ENCODE peak calls at places on chromosomes 13 and 19, in seven cellular contexts. B, Y, N, M, D, J and W are unnamed samples.

GRCh38 chr19:3233831-3234230 is 9.4 kb downstream of the CELF5 start:
- DNase-seq in B (no peak), Y (no peak), N (no peak), M (peak; percentile 56), D (no peak), J (no peak), W (no peak)

GRCh38 chr13:66665991-66666390 is 564.1 kb downstream of the PCDH9 start:
- DNase-seq in B (peak; percentile 74), Y (peak; percentile 76), N (peak; percentile 65), M (peak; percentile 30), D (peak; percentile 87), J (no peak), W (peak; percentile 71)

GRCh38 chr19:40413291-40413994 is at the start of gene PRX:
- DNase-seq in B (no peak), Y (no peak), N (no peak), M (peak; percentile 89), D (no peak), J (no peak), W (no peak)

GRCh38 chr13:90428522-90429210 is 918.8 kb upstream of the MIR17HG start:
- DNase-seq in B (no peak), Y (no peak), N (no peak), M (no peak), D (no peak), J (no peak), W (no peak)

GRCh38 chr19:32165176-32165575 is 180.2 kb upstream of the ZNF507 start:
- DNase-seq in B (no peak), Y (no peak), N (no peak), M (no peak), D (no peak), J (no peak), W (no peak)

GRCh38 chr13:110347535-110348308 is 40.6 kb downstream of the COL4A2 start:
- DNase-seq in B (no peak), Y (no peak), N (peak; percentile 88), M (no peak), D (peak; percentile 83), J (no peak), W (no peak)

GRCh38 chr13:33126909-33127607 is 110.8 kb downstream of the KL start:
- DNase-seq in B (peak; percentile 62), Y (no peak), N (no peak), M (no peak), D (peak; percentile 65), J (no peak), W (no peak)

GRCh38 chr19:24159707-24160106 is 72.7 kb downstream of the ZNF254 start:
- DNase-seq in B (peak; percentile 10), Y (no peak), N (no peak), M (peak; percentile 58), D (no peak), J (no peak), W (no peak)

GRCh38 chr19:58538257-58539168 is 5.4 kb upstream of the TRIM28 start:
- DNase-seq in B (peak; percentile 25), Y (no peak), N (no peak), M (peak; percentile 97), D (no peak), J (peak; percentile 73), W (no peak)

GRCh38 chr19:18385675-18386542 is at the start of gene GDF15:
- DNase-seq in B (peak; percentile 55), Y (peak; percentile 93), N (no peak), M (peak; percentile 89), D (peak; percentile 92), J (peak; percentile 59), W (no peak)

GRCh38 chr13:50452761-50453160 is 390.7 kb downstream of the DLEU7 start:
- DNase-seq in B (no peak), Y (no peak), N (no peak), M (no peak), D (peak; percentile 31), J (no peak), W (no peak)

GRCh38 chr19:1016647-1017114 is 4.2 kb downstream of the TMEM259 start:
- DNase-seq in B (no peak), Y (no peak), N (no peak), M (no peak), D (peak; percentile 56), J (no peak), W (no peak)

GRCh38 chr19:56866563-56866962 is 26.0 kb upstream of the PEG3 start:
- DNase-seq in B (peak; percentile 90), Y (no peak), N (no peak), M (no peak), D (no peak), J (no peak), W (no peak)

GRCh38 chr19:33997690-33998089 is 174.6 kb upstream of the LSM14A start:
- DNase-seq in B (no peak), Y (no peak), N (no peak), M (no peak), D (no peak), J (no peak), W (no peak)

GRCh38 chr19:30314056-30314804 is 58.0 kb upstream of the ZNF536 start:
- DNase-seq in B (no peak), Y (no peak), N (no peak), M (no peak), D (no peak), J (no peak), W (no peak)

GRCh38 chr19:42068361-42068755 is 1.6 kb downstream of the GRIK5 start:
- DNase-seq in B (peak; percentile 21), Y (no peak), N (no peak), M (no peak), D (no peak), J (no peak), W (no peak)

GRCh38 chr19:48283908-48284307 is 14.0 kb downstream of the ZNF114 start:
- DNase-seq in B (no peak), Y (no peak), N (no peak), M (no peak), D (peak; percentile 64), J (no peak), W (peak; percentile 90)

GRCh38 chr19:46423194-46423593 is 5.5 kb downstream of the PNMA8C start:
- DNase-seq in B (no peak), Y (no peak), N (no peak), M (no peak), D (no peak), J (no peak), W (no peak)

GRCh38 chr19:49557641-49558325 is 22.6 kb downstream of the NOSIP start:
- DNase-seq in B (no peak), Y (no peak), N (no peak), M (no peak), D (no peak), J (no peak), W (no peak)

DNA sequence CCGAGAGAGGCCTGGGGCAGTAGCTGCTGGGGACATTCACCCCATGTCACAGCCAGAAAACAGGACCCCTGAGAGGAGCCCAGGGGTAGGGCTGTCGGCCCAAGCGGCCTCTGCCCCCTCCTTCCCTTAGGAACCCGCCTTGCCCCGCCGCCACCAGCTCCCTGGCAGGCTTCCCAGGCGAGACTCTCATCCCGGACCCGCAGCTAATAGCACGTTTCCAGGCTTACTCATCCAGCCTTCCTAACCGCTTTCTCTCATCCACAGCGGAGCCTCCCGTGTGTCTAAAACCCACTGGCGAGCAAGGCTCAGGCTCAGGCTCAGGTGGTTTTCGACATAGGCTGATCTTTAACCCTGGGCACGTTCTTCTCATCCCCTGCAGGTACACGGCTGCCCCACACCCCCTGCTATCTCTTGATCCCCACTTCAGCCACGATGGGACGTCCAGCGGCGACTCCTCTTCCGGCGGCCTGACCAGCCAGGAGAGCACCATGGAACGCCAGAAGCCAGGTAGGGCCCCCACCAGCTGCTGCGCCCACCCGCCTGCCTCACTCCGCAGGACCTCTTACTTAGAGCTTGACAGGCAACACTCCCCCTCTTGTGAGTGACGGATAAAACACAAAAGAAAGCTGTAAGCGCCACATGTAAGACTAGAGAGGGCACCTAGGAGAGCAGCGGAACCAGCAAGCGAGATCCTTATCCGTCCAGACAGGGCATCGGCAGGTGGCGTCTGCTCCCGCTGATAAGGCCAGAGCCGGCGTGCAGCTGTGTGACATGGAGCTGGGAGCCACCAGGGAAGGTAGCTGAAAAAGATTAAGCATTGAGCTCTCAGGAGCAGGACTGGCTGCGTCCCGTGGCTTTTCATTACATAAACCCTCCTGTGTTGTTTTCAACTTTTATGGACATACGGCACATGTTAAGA is 71.3 kb downstream of the DPF1 start:
- DNase-seq in B (no peak), Y (no peak), N (no peak), M (no peak), D (no peak), J (no peak), W (no peak)
- TF ChIP-seq CTCF in B (no peak), Y (no peak), N (no peak), M (no peak), D (no peak), J (no peak), W (no peak)

GRCh38 chr13:26502826-26503225 is 54.7 kb upstream of the WASF3 start:
- DNase-seq in B (no peak), Y (no peak), N (no peak), M (peak; percentile 66), D (peak; percentile 43), J (no peak), W (no peak)
- TF ChIP-seq CTCF in B (no peak), Y (no peak), N (no peak), M (no peak), D (peak; percentile 11), J (peak; percentile 17), W (no peak)

DNA sequence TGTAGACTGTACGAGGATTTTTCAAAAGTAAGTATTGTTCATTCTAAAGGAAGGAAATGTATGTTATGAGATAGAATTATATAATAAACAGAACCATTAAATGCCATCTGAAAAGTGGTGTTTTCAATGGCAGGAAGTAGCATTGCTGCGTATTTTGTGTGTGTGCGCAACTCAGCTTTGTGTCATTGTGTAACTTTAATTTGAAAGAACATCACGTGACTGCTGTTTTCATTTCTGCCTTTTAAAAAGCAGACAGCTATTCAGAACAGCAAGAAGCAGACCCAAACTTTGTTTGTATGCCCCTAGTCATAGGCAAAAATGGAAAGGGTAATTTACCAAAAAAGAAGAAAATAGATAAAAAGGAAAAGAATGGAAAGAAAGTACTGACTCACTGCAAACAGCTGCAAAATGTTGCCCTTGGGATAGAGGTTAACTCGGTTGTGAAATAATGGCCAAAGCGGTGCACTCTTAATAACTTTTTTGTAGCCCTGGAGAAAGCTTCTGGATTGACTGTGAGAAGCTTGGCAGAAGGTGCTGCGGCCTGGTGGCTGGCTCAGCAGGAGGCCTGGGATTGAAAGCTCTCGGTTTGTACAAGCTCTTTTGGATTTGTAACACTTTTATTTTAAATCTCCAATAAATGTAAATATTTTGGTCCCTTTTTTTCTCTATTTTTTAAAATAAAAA is 97.3 kb downstream of the GGACT start:
- DNase-seq in B (no peak), Y (no peak), N (no peak), M (no peak), D (peak; percentile 60), J (no peak), W (no peak)
- TF ChIP-seq CTCF in B (no peak), Y (peak; percentile 6), N (no peak), M (no peak), D (peak; percentile 22), J (no peak), W (no peak)

DNA sequence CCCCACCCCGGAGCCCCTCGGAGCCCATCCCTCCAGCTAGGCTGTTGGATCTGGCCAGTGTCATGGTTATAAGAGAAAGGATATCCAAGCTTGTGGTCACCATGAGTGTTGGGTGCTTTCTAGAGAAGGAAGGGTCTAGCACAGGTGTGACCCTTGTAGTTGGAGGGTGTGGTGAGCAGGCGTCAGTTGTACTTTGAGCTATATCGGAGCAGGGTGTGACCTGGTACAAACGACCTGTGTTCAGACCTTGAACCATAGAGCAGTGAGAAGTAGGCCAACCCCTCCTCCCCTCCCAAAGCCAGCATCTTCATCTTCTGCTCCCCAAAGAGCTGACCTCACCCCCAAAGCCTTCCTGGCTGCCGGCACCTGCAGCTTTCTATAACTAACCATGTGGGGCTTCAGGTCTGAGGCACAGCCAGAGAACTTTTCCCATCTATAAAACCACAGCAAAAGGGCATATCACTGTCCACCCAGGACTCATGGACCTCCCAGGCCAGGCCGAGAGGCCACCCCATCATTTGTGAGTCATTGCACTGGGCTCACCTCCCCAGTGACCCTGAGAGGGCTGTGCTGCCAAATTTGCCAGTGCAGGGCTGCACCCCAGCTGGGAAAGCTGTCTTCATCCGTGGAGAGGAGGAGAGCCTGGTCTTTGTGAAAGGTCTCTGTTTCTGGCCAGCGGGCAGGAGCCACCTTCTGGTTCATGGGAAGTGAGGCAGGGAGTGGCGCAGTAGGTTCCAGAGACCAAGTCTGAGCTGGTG is 14.2 kb downstream of the RAB8A start:
- DNase-seq in B (no peak), Y (no peak), N (no peak), M (no peak), D (no peak), J (no peak), W (no peak)
- TF ChIP-seq CTCF in B (no peak), Y (no peak), N (no peak), M (no peak), D (no peak), J (no peak), W (no peak)